ENCODE peak calls at places on chromosomes 11 and 22, in six cellular contexts. G is pancreas, Z is heart right ventricle, F is stomach, E is lung, R is adrenal gland. B is an unnamed sample.

GRCh38 chr11:12224537-12224893 is 114.1 kb downstream of the MICAL2 start:
- DNase-seq in G (no peak), Z (peak; percentile 76), F (peak; percentile 90), E (peak; percentile 71), R (peak; percentile 54), B (peak; percentile 87)

GRCh38 chr11:71256080-71256479 is 3.7 kb upstream of the SHANK2 start:
- DNase-seq in G (no peak), Z (no peak), F (no peak), E (no peak), R (no peak), B (no peak)

GRCh38 chr11:20013346-20014066 is 146.8 kb downstream of the DBX1 start:
- DNase-seq in G (no peak), Z (peak; percentile 26), F (no peak), E (no peak), R (no peak), B (peak; percentile 64)

GRCh38 chr22:45083659-45084305 is 74.0 kb upstream of the PHF21B start:
- DNase-seq in G (no peak), Z (no peak), F (no peak), E (no peak), R (no peak), B (no peak)

GRCh38 chr11:86955674-86956522 is 703 bp upstream of the FZD4 start:
- DNase-seq in G (peak; percentile 81), Z (peak; percentile 89), F (peak; percentile 89), E (peak; percentile 75), R (peak; percentile 86), B (peak; percentile 95)

GRCh38 chr11:74255741-74256369 is 55.6 kb downstream of the P4HA3 start:
- DNase-seq in G (peak; percentile 25), Z (no peak), F (peak; percentile 57), E (peak; percentile 46), R (peak; percentile 28), B (peak; percentile 28)

GRCh38 chr11:75024764-75025211 is 36.1 kb downstream of the NEU3 start:
- DNase-seq in G (no peak), Z (no peak), F (no peak), E (no peak), R (peak; percentile 78), B (no peak)

GRCh38 chr22:35805466-35805865 is 87.8 kb downstream of the APOL5 start:
- DNase-seq in G (no peak), Z (no peak), F (no peak), E (no peak), R (no peak), B (no peak)

GRCh38 chr22:30920407-30920806 is 48.2 kb downstream of the MORC2 start:
- DNase-seq in G (peak; percentile 52), Z (peak; percentile 84), F (peak; percentile 79), E (peak; percentile 77), R (peak; percentile 76), B (peak; percentile 83)

GRCh38 chr11:56799691-56800090 is 51.2 kb upstream of the OR9G4 start:
- DNase-seq in G (no peak), Z (no peak), F (no peak), E (no peak), R (no peak), B (no peak)

GRCh38 chr11:128582496-128583366 is 4.6 kb downstream of the ETS1 start:
- DNase-seq in G (no peak), Z (peak; percentile 34), F (no peak), E (no peak), R (no peak), B (peak; percentile 27)

GRCh38 chr11:91904792-91905785 is 319.5 kb upstream of the FAT3 start:
- DNase-seq in G (no peak), Z (no peak), F (no peak), E (no peak), R (no peak), B (no peak)

GRCh38 chr11:2474059-2474901 is 29.5 kb downstream of the KCNQ1 start:
- DNase-seq in G (no peak), Z (no peak), F (peak; percentile 78), E (no peak), R (peak; percentile 72), B (no peak)

GRCh38 chr11:29629281-29629680 is 387.5 kb downstream of the KCNA4 start:
- DNase-seq in G (no peak), Z (no peak), F (no peak), E (no peak), R (no peak), B (no peak)

GRCh38 chr11:46290598-46291309 is 13.3 kb downstream of the CREB3L1 start:
- DNase-seq in G (no peak), Z (peak; percentile 64), F (peak; percentile 79), E (peak; percentile 78), R (peak; percentile 87), B (peak; percentile 92)

GRCh38 chr11:30919389-30920172 is 333.4 kb upstream of the MPPED2 start:
- DNase-seq in G (no peak), Z (no peak), F (no peak), E (no peak), R (no peak), B (no peak)

GRCh38 chr11:113475160-113475761 is at the start of gene DRD2:
- DNase-seq in G (no peak), Z (no peak), F (no peak), E (no peak), R (peak; percentile 18), B (no peak)

GRCh38 chr11:75717608-75718403 is at the start of gene MOGAT2:
- DNase-seq in G (no peak), Z (no peak), F (peak; percentile 68), E (no peak), R (no peak), B (no peak)

GRCh38 chr11:118522571-118523072 is 4.7 kb upstream of the TTC36 start:
- DNase-seq in G (no peak), Z (no peak), F (no peak), E (no peak), R (no peak), B (no peak)

GRCh38 chr22:23207786-23208325 is 27.5 kb downstream of the BCR start:
- DNase-seq in G (no peak), Z (no peak), F (no peak), E (no peak), R (no peak), B (no peak)

GRCh38 chr11:4178813-4179662 is 84.4 kb downstream of the RRM1 start:
- DNase-seq in G (no peak), Z (no peak), F (no peak), E (no peak), R (no peak), B (no peak)

GRCh38 chr22:49162841-49163240 is 664.8 kb downstream of the BRD1 start:
- DNase-seq in G (no peak), Z (no peak), F (no peak), E (no peak), R (no peak), B (no peak)

GRCh38 chr22:49164773-49165320 is 662.8 kb downstream of the BRD1 start:
- DNase-seq in G (no peak), Z (no peak), F (no peak), E (no peak), R (no peak), B (no peak)

GRCh38 chr22:49163960-49164690 is 663.5 kb downstream of the BRD1 start:
- DNase-seq in G (no peak), Z (no peak), F (no peak), E (no peak), R (no peak), B (no peak)

GRCh38 chr22:49161002-49161850 is 666.4 kb downstream of the BRD1 start:
- DNase-seq in G (no peak), Z (no peak), F (no peak), E (no peak), R (no peak), B (no peak)

DNA sequence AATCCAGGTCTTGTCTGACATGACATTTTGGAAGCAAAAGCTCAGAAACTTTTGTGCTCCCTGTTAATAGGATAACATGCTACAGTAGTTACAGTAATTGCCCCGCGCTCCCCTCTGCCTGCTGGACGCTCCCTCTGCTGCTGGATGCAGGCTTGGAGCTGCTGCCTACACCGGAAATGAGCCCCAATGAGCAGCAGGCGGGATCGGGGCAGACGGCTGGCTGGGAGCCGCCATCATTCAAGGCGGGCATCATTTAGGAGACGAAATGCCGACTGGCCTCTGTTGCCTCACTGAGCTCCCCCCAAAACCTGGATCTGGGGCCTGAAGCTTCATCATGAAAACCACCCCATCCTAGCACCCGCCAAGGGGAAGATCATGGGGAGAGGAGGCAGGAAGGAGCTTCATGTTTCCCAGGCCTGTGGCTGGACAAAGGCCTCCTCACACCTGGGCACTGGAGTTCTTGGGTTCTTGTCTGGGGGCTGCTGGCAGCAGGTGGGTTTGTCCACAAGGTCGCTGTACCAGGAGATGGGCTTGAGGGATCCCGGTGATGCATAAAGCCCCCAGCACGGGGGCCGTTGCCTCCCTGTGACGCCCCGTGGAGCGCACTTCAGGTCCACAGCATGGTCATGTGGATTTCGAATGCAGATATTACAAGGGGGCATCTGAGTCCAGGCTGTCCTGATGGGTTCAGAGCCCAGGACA is 664.3 kb downstream of the BRD1 start:
- DNase-seq in G (no peak), Z (no peak), F (no peak), E (no peak), R (no peak), B (no peak)
- H3K9me3 ChIP-seq in G (no peaks in the 10 kb centered on the region), Z (no peaks in the 10 kb centered on the region), F (peaks cover 8% of the 10 kb centered on the region), E (peaks cover 3% of the 10 kb centered on the region), R (no peaks in the 10 kb centered on the region), B (no peaks in the 10 kb centered on the region)

DNA sequence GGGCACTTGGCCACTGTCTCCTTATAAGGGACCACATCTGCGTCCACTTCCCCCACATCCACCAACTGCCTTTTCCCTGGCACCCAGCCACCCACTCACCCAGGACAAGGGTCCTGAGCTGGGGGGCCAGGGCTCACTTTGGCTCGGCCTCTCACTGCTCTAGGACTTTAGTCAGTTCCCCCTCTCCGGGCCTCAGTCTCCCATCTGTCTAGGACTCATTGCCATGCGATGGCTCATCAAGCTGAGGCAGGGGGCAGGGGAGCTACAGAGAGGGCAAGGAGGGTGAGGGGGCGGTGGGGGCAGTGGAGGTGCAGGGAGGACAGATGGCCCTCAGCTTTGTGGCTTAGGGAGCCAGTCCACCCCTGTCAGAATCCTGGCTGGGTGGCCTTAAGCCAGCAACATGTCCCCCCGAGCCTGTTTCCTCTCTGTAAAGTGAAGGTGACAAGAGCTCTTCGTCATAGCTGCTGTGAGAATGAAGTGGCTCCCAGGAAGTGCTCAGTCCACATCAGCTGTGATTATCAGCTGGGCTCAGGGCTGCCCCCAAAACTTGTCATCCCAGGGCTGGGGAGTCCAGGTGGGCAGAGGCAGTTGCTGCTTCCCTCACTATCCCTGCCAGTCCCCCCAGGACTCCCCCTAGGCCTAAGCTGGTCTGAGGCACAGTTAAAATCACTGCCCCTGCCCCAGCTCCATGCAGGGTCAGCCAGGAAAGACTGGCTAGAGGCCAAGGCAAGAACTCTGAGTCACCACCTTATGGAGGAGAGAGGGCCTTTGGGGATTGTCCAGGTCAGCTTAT is 14.9 kb downstream of the RAC2 start:
- DNase-seq in G (no peak), Z (no peak), F (no peak), E (no peak), R (peak; percentile 86), B (no peak)
- H3K27ac ChIP-seq in G (no peak overlapping the region), Z (no peak overlapping the region), F (peak overlapping the region; percentile 13), E (peak overlapping the region; percentile 79), R (peak overlapping the region; percentile 47), B (no peak overlapping the region)

GRCh38 chr11:10750838-10751580 is at the start of gene CTR9:
- DNase-seq in G (peak; percentile 90), Z (peak; percentile 94), F (peak; percentile 94), E (peak; percentile 94), R (peak; percentile 95), B (peak; percentile 94)
- TF ChIP-seq CTCF in G (no peak), Z (no peak), F (no peak), E (no peak), R (no peak), B (peak; percentile 20)

DNA sequence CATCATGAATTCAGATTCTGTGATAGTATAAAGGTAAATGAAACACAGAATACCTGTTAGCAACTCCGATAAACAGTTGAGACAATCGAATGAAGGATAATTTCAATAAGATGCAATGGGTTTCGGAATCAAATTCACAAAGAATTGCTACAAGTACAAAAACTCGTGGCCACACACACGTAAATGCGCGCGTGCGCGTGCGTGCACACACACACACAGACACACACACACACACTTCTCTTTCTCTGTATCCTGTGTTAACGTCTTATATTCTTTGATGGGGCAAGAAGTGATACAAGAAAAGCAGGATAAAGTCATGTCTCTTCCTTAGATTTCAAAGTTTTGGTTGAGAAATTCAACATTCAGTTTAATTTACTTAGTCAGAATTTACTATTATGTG is 57.2 kb downstream of the FOLH1 start:
- DNase-seq in G (no peak), Z (no peak), F (no peak), E (no peak), R (no peak), B (no peak)
- H3K9me3 ChIP-seq in G (no peaks in the 10 kb centered on the region), Z (no peaks in the 10 kb centered on the region), F (no peaks in the 10 kb centered on the region), E (no peaks in the 10 kb centered on the region), R (no peaks in the 10 kb centered on the region), B (no peaks in the 10 kb centered on the region)

B was measured in psoas muscle.